ENCODE peak calls at places on chromosomes 6 and 20, in eight cellular contexts. E, P, Y, X, Z, W, T and R are unnamed samples.

GRCh38 chr20:57779401-57780003 is 69.7 kb upstream of the PMEPA1 start:
- DNase-seq in E (no peak), P (no peak), Y (no peak), X (no peak), Z (no peak), W (no peak), T (no peak), R (no peak)

GRCh38 chr20:33516882-33517281 is 27.0 kb downstream of the CBFA2T2 start:
- DNase-seq in E (no peak), P (no peak), Y (no peak), X (no peak), Z (peak), W (peak), T (no peak), R (no peak)

GRCh38 chr6:30100585-30101422 is 12.1 kb downstream of the TRIM31 start:
- DNase-seq in E (no peak), P (no peak), Y (peak), X (peak), Z (no peak), W (no peak), T (no peak), R (no peak)

GRCh38 chr6:16635810-16636602 is 125.3 kb downstream of the ATXN1 start:
- DNase-seq in E (peak), P (peak), Y (no peak), X (no peak), Z (peak), W (peak), T (peak), R (no peak)

GRCh38 chr6:168988801-168989200 is 264.8 kb downstream of the THBS2 start:
- DNase-seq in E (no peak), P (no peak), Y (no peak), X (no peak), Z (peak), W (peak), T (no peak), R (no peak)

GRCh38 chr6:137769797-137770362 is 97.2 kb upstream of the TNFAIP3 start:
- DNase-seq in E (no peak), P (no peak), Y (no peak), X (no peak), Z (no peak), W (no peak), T (no peak), R (no peak)

GRCh38 chr6:108260126-108260808 is 573 bp downstream of the SNX3 start:
- DNase-seq in E (peak), P (peak), Y (no peak), X (no peak), Z (peak), W (peak), T (peak), R (no peak)

GRCh38 chr6:160005211-160005610 is 36.3 kb downstream of the IGF2R start:
- DNase-seq in E (no peak), P (no peak), Y (no peak), X (peak), Z (no peak), W (no peak), T (no peak), R (no peak)

GRCh38 chr20:48577557-48577956 is 250.2 kb downstream of the PREX1 start:
- DNase-seq in E (no peak), P (no peak), Y (no peak), X (no peak), Z (no peak), W (no peak), T (no peak), R (no peak)

GRCh38 chr6:5359413-5359812 is 98.1 kb downstream of the FARS2 start:
- DNase-seq in E (no peak), P (no peak), Y (no peak), X (no peak), Z (no peak), W (no peak), T (no peak), R (no peak)

GRCh38 chr6:35287671-35288396 is 9.8 kb upstream of the DEF6 start:
- DNase-seq in E (no peak), P (no peak), Y (no peak), X (peak), Z (peak), W (no peak), T (no peak), R (no peak)

GRCh38 chr6:63644668-63645326 is 9.2 kb downstream of the PHF3 start:
- DNase-seq in E (no peak), P (no peak), Y (no peak), X (no peak), Z (peak), W (no peak), T (no peak), R (no peak)

GRCh38 chr6:22569281-22570184 is at the start of gene HDGFL1:
- DNase-seq in E (no peak), P (no peak), Y (no peak), X (peak), Z (no peak), W (no peak), T (no peak), R (no peak)

GRCh38 chr6:124436803-124437202 is 525.4 kb upstream of the RNF217 start:
- DNase-seq in E (no peak), P (no peak), Y (no peak), X (no peak), Z (no peak), W (no peak), T (no peak), R (no peak)

GRCh38 chr6:115195239-115195638 is 852.4 kb upstream of the HS3ST5 start:
- DNase-seq in E (no peak), P (no peak), Y (no peak), X (no peak), Z (no peak), W (no peak), T (no peak), R (no peak)

GRCh38 chr20:62697468-62697912 is 11.1 kb upstream of the NTSR1 start:
- DNase-seq in E (no peak), P (no peak), Y (no peak), X (no peak), Z (no peak), W (no peak), T (no peak), R (no peak)

GRCh38 chr6:89970609-89971337 is 76.5 kb downstream of the GJA10 start:
- DNase-seq in E (no peak), P (no peak), Y (peak), X (no peak), Z (peak), W (peak), T (peak), R (peak)

GRCh38 chr6:109379706-109380105 is 2.6 kb downstream of the CD164 start:
- DNase-seq in E (no peak), P (no peak), Y (no peak), X (no peak), Z (peak), W (peak), T (no peak), R (no peak)

GRCh38 chr6:154433477-154434241 is 76.8 kb downstream of the CNKSR3 start:
- DNase-seq in E (no peak), P (no peak), Y (no peak), X (no peak), Z (no peak), W (no peak), T (no peak), R (no peak)

GRCh38 chr6:168087436-168088160 is 8.6 kb upstream of the FRMD1 start:
- DNase-seq in E (no peak), P (no peak), Y (no peak), X (peak), Z (no peak), W (no peak), T (no peak), R (no peak)

GRCh38 chr20:62642666-62643520 is 590 bp downstream of the SLCO4A1 start:
- DNase-seq in E (no peak), P (no peak), Y (peak), X (peak), Z (peak), W (peak), T (peak), R (peak)

GRCh38 chr6:14108571-14109410 is 8.8 kb upstream of the CD83 start:
- DNase-seq in E (peak), P (no peak), Y (no peak), X (no peak), Z (no peak), W (no peak), T (no peak), R (peak)

GRCh38 chr20:35558416-35558815 is 16.5 kb downstream of the ERGIC3 start:
- DNase-seq in E (no peak), P (no peak), Y (no peak), X (no peak), Z (no peak), W (no peak), T (no peak), R (no peak)

GRCh38 chr6:72212686-72213085 is 326.3 kb downstream of the RIMS1 start:
- DNase-seq in E (no peak), P (no peak), Y (peak), X (no peak), Z (no peak), W (no peak), T (no peak), R (no peak)

GRCh38 chr6:152170702-152171667 is 363.5 kb downstream of the ESR1 start:
- DNase-seq in E (peak), P (peak), Y (no peak), X (no peak), Z (peak), W (peak), T (no peak), R (no peak)

GRCh38 chr6:17054647-17055046 is 47.2 kb upstream of the STMND1 start:
- DNase-seq in E (no peak), P (no peak), Y (no peak), X (no peak), Z (no peak), W (no peak), T (no peak), R (no peak)

GRCh38 chr6:3816251-3816650 is 32.9 kb upstream of the FAM50B start:
- DNase-seq in E (no peak), P (no peak), Y (no peak), X (no peak), Z (no peak), W (no peak), T (no peak), R (no peak)

GRCh38 chr20:23782366-23782983 is 31.7 kb upstream of the CST1 start:
- DNase-seq in E (no peak), P (no peak), Y (peak), X (no peak), Z (peak), W (peak), T (peak), R (peak)

GRCh38 chr6:30180145-30180544 is 16.8 kb downstream of the TRIM15 start:
- DNase-seq in E (no peak), P (no peak), Y (no peak), X (no peak), Z (no peak), W (no peak), T (no peak), R (no peak)

GRCh38 chr6:39884696-39885095 is 49.6 kb downstream of the MOCS1 start:
- DNase-seq in E (no peak), P (peak), Y (no peak), X (no peak), Z (peak), W (peak), T (no peak), R (no peak)

GRCh38 chr20:47607208-47607613 is 105.5 kb downstream of the NCOA3 start:
- DNase-seq in E (no peak), P (no peak), Y (no peak), X (no peak), Z (peak), W (peak), T (no peak), R (no peak)

GRCh38 chr6:165181951-165182414 is 127.4 kb downstream of the C6orf118 start:
- DNase-seq in E (no peak), P (peak), Y (no peak), X (no peak), Z (peak), W (peak), T (no peak), R (no peak)

GRCh38 chr20:40607927-40608326 is 81.1 kb downstream of the MAFB start:
- DNase-seq in E (no peak), P (no peak), Y (no peak), X (no peak), Z (no peak), W (no peak), T (no peak), R (no peak)

GRCh38 chr6:135146160-135146920 is 34.8 kb upstream of the MYB start:
- DNase-seq in E (no peak), P (peak), Y (no peak), X (no peak), Z (peak), W (peak), T (peak), R (no peak)